ENCODE peak calls at places on chromosomes 5 and 9, in four cellular contexts. H, N, P and R are unnamed samples.

GRCh38 chr5:109694451-109694891 is 4.7 kb downstream of the MAN2A1 start:
- DNase-seq in H (no peak), N (no peak), P (no peak), R (no peak)

GRCh38 chr5:178307266-178308045 is 74.9 kb upstream of the PHYKPL start:
- DNase-seq in H (no peak), N (no peak), P (peak), R (no peak)

GRCh38 chr9:134660407-134660806 is 18.8 kb downstream of the COL5A1 start:
- DNase-seq in H (peak), N (no peak), P (no peak), R (no peak)

GRCh38 chr9:110997847-110998246 is 40.4 kb downstream of the LPAR1 start:
- DNase-seq in H (no peak), N (peak), P (no peak), R (no peak)

GRCh38 chr9:107276966-107277710 is 5.9 kb upstream of the RAD23B start:
- DNase-seq in H (no peak), N (no peak), P (no peak), R (no peak)

GRCh38 chr9:117777823-117778222 is 73.6 kb downstream of the TLR4 start:
- DNase-seq in H (no peak), N (no peak), P (no peak), R (no peak)

GRCh38 chr5:116577064-116577788 is 2.6 kb upstream of the SEMA6A start:
- DNase-seq in H (no peak), N (no peak), P (no peak), R (no peak)

GRCh38 chr5:121841900-121842299 is 9.8 kb upstream of the FTMT start:
- DNase-seq in H (no peak), N (no peak), P (no peak), R (no peak)

GRCh38 chr5:164358531-164359259 is 853.3 kb downstream of the MAT2B start:
- DNase-seq in H (no peak), N (no peak), P (no peak), R (peak)

GRCh38 chr5:91469517-91470165 is 86.5 kb upstream of the ARRDC3 start:
- DNase-seq in H (no peak), N (no peak), P (no peak), R (peak)